ENCODE peak calls at places on chromosome 11, in four cellular contexts. One of them, this sample, is unnamed.

GRCh38 chr11:79046365-79046764 is 394.5 kb downstream of the TENM4 start:
- DNase-seq in K562: no peak
- DNase-seq in GM12878: no peak
- DNase-seq in HepG2: no peak
- DNase-seq in this sample: no peak

GRCh38 chr11:76642341-76642740 is 28.2 kb downstream of the LRRC32 start:
- DNase-seq in K562: no peak
- DNase-seq in GM12878: no peak
- DNase-seq in HepG2: no peak
- DNase-seq in this sample: no peak

GRCh38 chr11:17498475-17498874 is 21.8 kb upstream of the ABCC8 start:
- DNase-seq in K562: peak; percentile 14
- DNase-seq in GM12878: no peak
- DNase-seq in HepG2: no peak
- DNase-seq in this sample: peak; percentile 47

GRCh38 chr11:44811841-44812448 is 85.2 kb downstream of the TSPAN18 start:
- DNase-seq in K562: no peak
- DNase-seq in GM12878: no peak
- DNase-seq in HepG2: no peak
- DNase-seq in this sample: no peak

GRCh38 chr11:73159297-73159696 is 17.2 kb upstream of the FCHSD2 start:
- DNase-seq in K562: no peak
- DNase-seq in GM12878: no peak
- DNase-seq in HepG2: no peak
- DNase-seq in this sample: no peak

GRCh38 chr11:2301631-2302272 is at the start of the genes C11orf21 and TSPAN32:
- DNase-seq in K562: peak; percentile 85
- DNase-seq in GM12878: no peak
- DNase-seq in HepG2: peak; percentile 27
- DNase-seq in this sample: no peak

GRCh38 chr11:20617346-20617745 is 17.9 kb downstream of the SLC6A5 start:
- DNase-seq in K562: no peak
- DNase-seq in GM12878: no peak
- DNase-seq in HepG2: no peak
- DNase-seq in this sample: no peak

GRCh38 chr11:87972133-87972532 is 203.1 kb downstream of the RAB38 start:
- DNase-seq in K562: no peak
- DNase-seq in GM12878: no peak
- DNase-seq in HepG2: no peak
- DNase-seq in this sample: no peak

GRCh38 chr11:83192846-83193245 is 666 bp upstream of the ANKRD42 start:
- DNase-seq in K562: no peak
- DNase-seq in GM12878: no peak
- DNase-seq in HepG2: peak; percentile 5
- DNase-seq in this sample: no peak

GRCh38 chr11:2097356-2097997 is 41.7 kb downstream of the IGF2 start:
- DNase-seq in K562: peak; percentile 8
- DNase-seq in GM12878: no peak
- DNase-seq in HepG2: peak; percentile 90
- DNase-seq in this sample: peak; percentile 79

GRCh38 chr11:14374922-14375630 is 16.1 kb upstream of the RRAS2 start:
- DNase-seq in K562: peak; percentile 32
- DNase-seq in GM12878: no peak
- DNase-seq in HepG2: no peak
- DNase-seq in this sample: peak; percentile 28

GRCh38 chr11:122808494-122808893 is 29.8 kb upstream of the CRTAM start:
- DNase-seq in K562: no peak
- DNase-seq in GM12878: peak; percentile 66
- DNase-seq in HepG2: no peak
- DNase-seq in this sample: no peak

GRCh38 chr11:65129649-65130441 is 4.5 kb downstream of the SYVN1 start:
- DNase-seq in K562: no peak
- DNase-seq in GM12878: no peak
- DNase-seq in HepG2: no peak
- DNase-seq in this sample: no peak

GRCh38 chr11:1116666-1117390 is 40.9 kb upstream of the MUC5AC start:
- DNase-seq in K562: no peak
- DNase-seq in GM12878: no peak
- DNase-seq in HepG2: no peak
- DNase-seq in this sample: no peak

DNA sequence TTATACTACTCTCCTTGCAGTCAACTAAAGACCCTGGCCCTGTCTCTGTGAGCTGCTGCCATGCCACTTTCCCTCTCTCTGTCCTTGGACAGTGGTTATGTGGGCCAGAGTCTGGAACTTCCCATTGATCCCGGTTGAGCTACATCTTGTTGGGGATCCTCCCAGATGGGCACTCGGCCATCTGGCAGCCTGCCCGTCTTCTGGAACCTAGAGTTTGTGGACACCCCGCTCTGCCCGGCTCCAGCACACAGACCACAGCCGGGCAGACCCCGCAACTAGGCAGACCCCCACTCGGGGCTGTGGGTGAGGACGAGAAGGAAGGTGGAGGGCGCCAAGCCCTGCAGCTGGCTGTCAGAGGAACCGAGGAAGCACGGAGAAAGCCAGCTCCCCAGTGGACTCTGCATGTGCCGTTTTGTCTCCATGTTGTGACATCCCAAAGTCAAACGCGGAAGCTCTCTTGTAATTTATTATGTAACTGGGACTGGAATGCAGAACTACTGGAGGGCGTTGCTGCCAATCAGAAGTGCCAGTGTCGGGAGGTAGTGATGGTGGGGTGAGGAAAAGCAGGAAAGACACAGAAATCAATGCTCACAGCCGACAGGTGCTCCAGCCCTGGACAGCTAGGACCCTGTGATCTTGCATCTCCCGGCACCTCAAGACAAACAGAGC is 207.7 kb downstream of the CEP164 start:
- DNase-seq in K562: no peak
- DNase-seq in GM12878: no peak
- DNase-seq in HepG2: no peak
- DNase-seq in this sample: no peak
- TF ChIP-seq CBFB in K562: no peak
- TF ChIP-seq CBFB in GM12878: no peak
- TF ChIP-seq CBFB in HepG2: no peak
- TF ChIP-seq CBFB in this sample: no peak

GRCh38 chr11:8267831-8268529 is 4.3 kb upstream of the LMO1 start:
- DNase-seq in K562: no peak
- DNase-seq in GM12878: no peak
- DNase-seq in HepG2: no peak
- DNase-seq in this sample: peak; percentile 43

GRCh38 chr11:8263769-8264410 is at the start of gene LMO1:
- DNase-seq in K562: peak; percentile 72
- DNase-seq in GM12878: no peak
- DNase-seq in HepG2: peak; percentile 41
- DNase-seq in this sample: peak; percentile 91

GRCh38 chr11:8266246-8267241 is 2.9 kb upstream of the LMO1 start:
- DNase-seq in K562: no peak
- DNase-seq in GM12878: no peak
- DNase-seq in HepG2: no peak
- DNase-seq in this sample: no peak

GRCh38 chr11:8267280-8267679 is 3.6 kb upstream of the LMO1 start:
- DNase-seq in K562: no peak
- DNase-seq in GM12878: no peak
- DNase-seq in HepG2: no peak
- DNase-seq in this sample: no peak

GRCh38 chr11:8265681-8266241 is 2.1 kb upstream of the LMO1 start:
- DNase-seq in K562: no peak
- DNase-seq in GM12878: no peak
- DNase-seq in HepG2: no peak
- DNase-seq in this sample: peak; percentile 44
- TF ChIP-seq CBFB in K562: no peak
- TF ChIP-seq CBFB in GM12878: no peak
- TF ChIP-seq CBFB in HepG2: no peak
- TF ChIP-seq CBFB in this sample: no peak

GRCh38 chr11:11728371-11728770 is 106.6 kb upstream of the GALNT18 start:
- DNase-seq in K562: no peak
- DNase-seq in GM12878: no peak
- DNase-seq in HepG2: no peak
- DNase-seq in this sample: no peak

GRCh38 chr11:11732116-11732515 is 109.7 kb upstream of the USP47 start:
- DNase-seq in K562: no peak
- DNase-seq in GM12878: no peak
- DNase-seq in HepG2: no peak
- DNase-seq in this sample: no peak

GRCh38 chr11:11735586-11735985 is 106.2 kb upstream of the USP47 start:
- DNase-seq in K562: no peak
- DNase-seq in GM12878: no peak
- DNase-seq in HepG2: no peak
- DNase-seq in this sample: no peak

GRCh38 chr11:11733246-11733763 is 108.5 kb upstream of the USP47 start:
- DNase-seq in K562: no peak
- DNase-seq in GM12878: no peak
- DNase-seq in HepG2: no peak
- DNase-seq in this sample: no peak

DNA sequence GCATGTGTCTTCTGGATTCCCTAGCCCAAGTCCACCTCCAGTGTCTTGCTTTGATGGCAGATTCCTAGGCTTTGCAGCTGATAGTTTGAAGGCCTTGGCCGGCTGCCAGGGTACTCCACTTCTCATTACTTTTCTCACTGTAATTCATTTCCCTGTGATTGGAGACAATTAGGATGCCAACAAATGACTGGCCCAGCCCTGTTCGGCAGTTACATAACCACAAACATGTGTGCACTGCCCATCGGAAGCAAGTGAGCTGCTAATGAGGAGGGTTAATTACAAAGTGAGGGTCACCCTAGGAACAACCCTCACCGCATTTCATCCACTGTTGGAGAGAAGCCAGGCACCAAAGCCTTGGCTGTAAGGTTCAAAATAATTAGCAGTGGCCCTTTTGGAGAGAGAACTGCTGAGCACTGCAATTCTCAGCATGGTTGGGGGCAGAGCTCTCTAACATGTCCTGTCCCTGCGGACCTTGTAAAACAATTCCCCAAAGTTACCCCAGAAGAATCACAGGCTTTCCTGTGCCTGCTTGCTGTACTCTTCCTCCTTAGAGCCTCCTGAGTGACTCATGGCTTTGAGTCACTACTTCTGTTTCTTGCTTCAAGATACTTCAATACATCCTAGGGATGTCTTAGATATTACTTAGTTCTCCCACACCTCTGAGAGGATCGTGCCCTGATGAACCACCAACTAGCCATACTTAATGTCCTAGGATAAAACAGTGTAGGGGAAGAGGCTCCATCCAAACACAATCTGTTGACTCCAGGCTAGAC is 109.7 kb upstream of the GALNT18 start:
- DNase-seq in K562: no peak
- DNase-seq in GM12878: no peak
- DNase-seq in HepG2: no peak
- DNase-seq in this sample: no peak
- TF ChIP-seq CBFB in K562: no peak
- TF ChIP-seq CBFB in GM12878: no peak
- TF ChIP-seq CBFB in HepG2: no peak
- TF ChIP-seq CBFB in this sample: no peak

GRCh38 chr11:34523053-34523452 is 9.5 kb upstream of the ELF5 start:
- DNase-seq in K562: no peak
- DNase-seq in GM12878: no peak
- DNase-seq in HepG2: no peak
- DNase-seq in this sample: no peak

GRCh38 chr11:34524696-34525095 is 11.1 kb upstream of the ELF5 start:
- DNase-seq in K562: no peak
- DNase-seq in GM12878: no peak
- DNase-seq in HepG2: no peak
- DNase-seq in this sample: no peak

GRCh38 chr11:34521265-34521664 is 7.7 kb upstream of the ELF5 start:
- DNase-seq in K562: no peak
- DNase-seq in GM12878: no peak
- DNase-seq in HepG2: no peak
- DNase-seq in this sample: no peak

GRCh38 chr11:34519595-34520235 is 6.1 kb upstream of the ELF5 start:
- DNase-seq in K562: no peak
- DNase-seq in GM12878: no peak
- DNase-seq in HepG2: no peak
- DNase-seq in this sample: no peak

GRCh38 chr11:34522188-34522587 is 8.6 kb upstream of the ELF5 start:
- DNase-seq in K562: no peak
- DNase-seq in GM12878: no peak
- DNase-seq in HepG2: no peak
- DNase-seq in this sample: no peak
- TF ChIP-seq CBFB in K562: no peak
- TF ChIP-seq CBFB in GM12878: no peak
- TF ChIP-seq CBFB in HepG2: no peak
- TF ChIP-seq CBFB in this sample: no peak

GRCh38 chr11:96180341-96180740 is 162.7 kb downstream of the MAML2 start:
- DNase-seq in K562: no peak
- DNase-seq in GM12878: no peak
- DNase-seq in HepG2: no peak
- DNase-seq in this sample: no peak
- TF ChIP-seq CBFB in K562: no peak
- TF ChIP-seq CBFB in GM12878: no peak
- TF ChIP-seq CBFB in HepG2: no peak
- TF ChIP-seq CBFB in this sample: no peak

DNA sequence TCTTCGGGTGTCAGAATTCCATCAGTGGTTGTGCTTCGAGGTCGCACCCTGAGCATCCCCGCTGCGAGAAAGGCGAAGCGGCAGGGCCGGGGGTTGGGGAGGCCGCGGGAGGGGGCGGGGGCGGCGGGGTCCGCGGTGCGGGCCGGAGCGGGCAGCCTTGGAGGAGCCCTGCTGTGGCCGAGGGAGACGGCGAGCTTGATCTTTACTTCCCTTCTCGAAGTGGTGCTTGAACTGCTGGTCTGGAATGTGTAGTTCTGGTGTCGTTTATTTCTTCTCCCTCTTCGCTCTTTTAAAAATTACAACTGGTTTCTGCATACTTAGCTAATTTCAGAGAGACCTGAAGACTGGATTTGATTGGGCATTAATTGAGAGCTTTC is 1.1 kb downstream of the APLP2 start:
- DNase-seq in K562: peak; percentile 50
- DNase-seq in GM12878: no peak
- DNase-seq in HepG2: no peak
- DNase-seq in this sample: peak; percentile 44
- TF ChIP-seq CBFB in K562: no peak
- TF ChIP-seq CBFB in GM12878: no peak
- TF ChIP-seq CBFB in HepG2: no peak
- TF ChIP-seq CBFB in this sample: no peak

DNA sequence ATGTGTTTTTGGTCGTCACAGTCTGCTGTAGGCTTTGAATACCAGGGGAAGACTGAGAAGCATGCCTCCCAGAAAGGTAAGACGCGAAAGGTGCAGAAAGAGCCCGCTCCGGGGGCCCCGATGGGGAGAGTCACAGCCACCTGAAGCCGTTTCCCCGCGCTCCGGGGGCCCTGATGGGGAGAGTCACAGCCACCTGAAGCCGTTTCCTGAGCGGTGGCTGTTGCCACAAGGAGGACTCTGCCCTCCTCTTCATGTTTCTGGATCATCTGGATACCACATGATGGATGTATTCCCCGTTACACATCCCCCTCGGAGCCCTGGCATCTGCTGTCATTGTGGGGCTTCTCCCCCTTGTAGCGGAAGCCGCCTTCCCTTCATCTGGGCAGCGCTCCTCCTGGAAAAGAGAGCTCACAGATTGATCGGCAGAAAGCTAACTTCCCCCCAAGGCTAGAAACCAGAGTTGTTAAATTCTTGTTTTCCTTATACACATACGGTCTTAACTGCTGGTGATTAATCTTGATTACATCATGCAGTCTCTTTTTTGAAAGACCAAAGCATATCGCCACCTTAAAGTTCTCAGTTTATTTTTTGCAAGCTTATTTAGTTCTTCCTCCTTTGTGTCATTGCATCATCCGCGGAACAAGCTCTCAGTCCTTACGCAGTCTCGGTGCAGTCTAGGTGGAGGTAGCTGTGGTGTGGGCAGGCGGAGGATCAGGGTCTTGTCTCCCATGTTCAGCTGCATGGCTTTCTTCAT is 17.5 kb downstream of the CTTN start:
- DNase-seq in K562: no peak
- DNase-seq in GM12878: no peak
- DNase-seq in HepG2: no peak
- DNase-seq in this sample: no peak
- TF ChIP-seq CBFB in K562: no peak
- TF ChIP-seq CBFB in GM12878: no peak
- TF ChIP-seq CBFB in HepG2: no peak
- TF ChIP-seq CBFB in this sample: no peak

This sample was measured in WTC11.